ENCODE peak calls at places on chromosomes 3 and 15, in nine cellular contexts. D is sigmoid colon, W is left ventricle myocardium inferior, H is suprapubic skin, J is HL-60, L is A549, S is brain microvascular endothelial cell, C is HCT116, O is PC-3. R is an unnamed sample.

GRCh38 chr3:115713247-115713646 is 89.9 kb downstream of the GAP43 start:
- DNase-seq in D (no peak), W (no peak), H (no peak), J (no peak), L (no peak), S (no peak), C (no peak), O (no peak), R (no peak)

GRCh38 chr3:129558772-129559564 is 16.0 kb downstream of the H1-8 start:
- DNase-seq in D (no peak), W (no peak), H (no peak), J (peak; percentile 80), L (peak; percentile 34), S (no peak), C (no peak), O (no peak), R (no peak)

GRCh38 chr15:91456251-91456718 is 356.2 kb downstream of the SV2B start:
- DNase-seq in D (no peak), W (no peak), H (no peak), J (no peak), L (no peak), S (peak; percentile 48), C (no peak), O (peak; percentile 89), R (no peak)

GRCh38 chr3:97967966-97968365 is 4.3 kb downstream of the RIOX2 start:
- DNase-seq in D (no peak), W (no peak), H (no peak), J (no peak), L (no peak), S (no peak), C (no peak), O (no peak), R (no peak)

GRCh38 chr15:29815705-29816042 is 6.6 kb downstream of the TJP1 start:
- DNase-seq in D (no peak), W (no peak), H (no peak), J (no peak), L (no peak), S (no peak), C (no peak), O (no peak), R (no peak)

GRCh38 chr3:27293954-27294353 is 75.2 kb downstream of the NEK10 start:
- DNase-seq in D (no peak), W (no peak), H (no peak), J (no peak), L (no peak), S (no peak), C (no peak), O (peak; percentile 41), R (no peak)

GRCh38 chr3:64321747-64322146 is 96.5 kb upstream of the PRICKLE2 start:
- DNase-seq in D (no peak), W (no peak), H (no peak), J (no peak), L (peak; percentile 22), S (peak; percentile 87), C (no peak), O (peak; percentile 61), R (no peak)

GRCh38 chr15:85394552-85395333 is 14.3 kb downstream of the AKAP13 start:
- DNase-seq in D (no peak), W (no peak), H (no peak), J (no peak), L (no peak), S (no peak), C (no peak), O (peak; percentile 46), R (no peak)

GRCh38 chr3:32383136-32383711 is 8.4 kb upstream of the CMTM7 start:
- DNase-seq in D (no peak), W (no peak), H (no peak), J (no peak), L (no peak), S (no peak), C (no peak), O (no peak), R (no peak)

GRCh38 chr3:8561365-8561764 is 59.7 kb downstream of the LMCD1 start:
- DNase-seq in D (peak; percentile 64), W (peak; percentile 72), H (no peak), J (no peak), L (no peak), S (no peak), C (no peak), O (no peak), R (no peak)

GRCh38 chr15:89761009-89761831 is 10.2 kb upstream of the MESP1 start:
- DNase-seq in D (no peak), W (no peak), H (no peak), J (no peak), L (no peak), S (no peak), C (no peak), O (peak; percentile 93), R (no peak)

GRCh38 chr15:100111103-100112060 is 230.4 kb downstream of the ADAMTS17 start:
- DNase-seq in D (peak; percentile 80), W (peak; percentile 69), H (peak; percentile 78), J (peak; percentile 84), L (no peak), S (peak; percentile 76), C (peak; percentile 77), O (peak; percentile 85), R (no peak)

GRCh38 chr3:148736086-148736485 is 38.4 kb downstream of the AGTR1 start:
- DNase-seq in D (no peak), W (no peak), H (no peak), J (no peak), L (no peak), S (no peak), C (no peak), O (no peak), R (no peak)

GRCh38 chr3:59388555-59389280 is 338.9 kb upstream of the CFAP20DC start:
- DNase-seq in D (no peak), W (no peak), H (no peak), J (no peak), L (no peak), S (no peak), C (no peak), O (peak; percentile 67), R (no peak)

GRCh38 chr3:79019137-79019923 is 748.5 kb downstream of the ROBO1 start:
- DNase-seq in D (peak; percentile 93), W (peak; percentile 77), H (peak; percentile 87), J (no peak), L (peak; percentile 71), S (peak; percentile 90), C (no peak), O (peak; percentile 88), R (no peak)

GRCh38 chr15:50906954-50907865 is 1.3 kb upstream of the AP4E1 start:
- DNase-seq in D (no peak), W (no peak), H (no peak), J (no peak), L (no peak), S (no peak), C (no peak), O (peak; percentile 50), R (peak; percentile 9)

GRCh38 chr3:139979991-139980390 is 45.0 kb downstream of the CLSTN2 start:
- DNase-seq in D (no peak), W (no peak), H (no peak), J (no peak), L (no peak), S (no peak), C (no peak), O (no peak), R (no peak)

GRCh38 chr3:149752051-149752787 is at the start of gene COMMD2:
- DNase-seq in D (peak; percentile 90), W (peak; percentile 73), H (peak; percentile 86), J (peak; percentile 82), L (peak; percentile 82), S (peak; percentile 75), C (peak; percentile 97), O (peak; percentile 96), R (peak; percentile 28)
- TF ChIP-seq CTCF in D (no peak), W (peak; percentile 48), H (no peak), J (no peak), L (peak; percentile 44), S (peak; percentile 37), C (peak; percentile 55), O (peak; percentile 62), R (peak; percentile 38)

GRCh38 chr3:111103807-111104206 is 32.2 kb downstream of the NECTIN3 start:
- DNase-seq in D (no peak), W (no peak), H (no peak), J (no peak), L (no peak), S (peak; percentile 25), C (no peak), O (peak; percentile 17), R (no peak)
- H3K27ac ChIP-seq in D (no peak overlapping the region), W (no peak overlapping the region), H (no peak overlapping the region), J (no peak overlapping the region), L (no peak overlapping the region), S (no peak overlapping the region), C (no peak overlapping the region), O (no peak overlapping the region), R (no peak overlapping the region)

GRCh38 chr3:171183042-171183441 is 156.5 kb upstream of the SLC2A2 start:
- DNase-seq in D (no peak), W (no peak), H (no peak), J (no peak), L (peak; percentile 13), S (no peak), C (no peak), O (peak; percentile 65), R (no peak)
- TF ChIP-seq CTCF in D (no peak), W (no peak), H (no peak), J (no peak), L (peak; percentile 39), S (peak; percentile 50), C (peak; percentile 49), O (peak; percentile 70), R (no peak)

DNA sequence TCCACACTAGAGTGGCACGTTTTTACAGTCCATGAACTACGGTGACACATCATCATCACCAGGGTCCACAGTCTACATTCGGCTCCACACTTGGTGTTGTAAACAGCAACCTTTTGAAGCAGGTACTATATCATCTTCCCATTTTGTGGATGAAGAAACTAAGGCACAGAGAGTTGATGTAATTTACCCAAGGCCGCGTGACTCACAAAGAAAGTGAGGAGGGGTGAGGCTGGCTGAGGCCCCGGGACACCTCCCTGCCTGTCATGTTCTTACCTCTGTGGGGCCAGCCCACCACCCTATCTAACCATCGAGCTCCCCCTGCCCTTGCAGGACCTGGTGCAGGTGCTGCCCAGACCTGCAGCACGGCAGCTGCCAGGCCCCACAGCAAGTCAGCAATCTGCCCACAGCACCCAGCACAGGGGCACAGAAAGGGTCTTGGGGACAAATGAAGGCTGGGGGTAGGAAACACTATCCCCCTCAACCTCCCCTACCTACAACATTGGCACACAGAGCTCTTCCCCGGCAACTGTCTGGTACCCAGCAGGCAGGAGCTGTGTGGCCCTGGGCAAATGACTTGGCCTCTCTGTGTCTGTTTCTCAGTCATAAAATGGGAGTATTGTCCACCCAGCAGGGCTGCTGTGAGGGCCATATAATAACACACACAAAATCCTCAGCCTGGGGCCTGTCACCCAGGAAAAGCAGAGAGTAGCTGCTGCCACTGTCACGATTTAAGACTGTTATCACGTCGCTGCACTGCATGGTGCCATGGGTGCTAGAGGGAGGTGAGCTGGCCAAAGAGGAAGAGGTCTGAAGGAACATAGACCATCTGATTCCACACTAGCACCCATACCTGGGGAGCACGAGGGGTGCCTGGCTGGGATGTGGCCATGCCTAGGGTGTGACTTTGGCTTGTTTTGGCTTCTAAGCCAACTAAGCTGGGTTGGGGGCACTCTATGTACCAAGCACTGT is 115.1 kb downstream of the IQSEC1 start:
- DNase-seq in D (no peak), W (no peak), H (no peak), J (no peak), L (no peak), S (no peak), C (no peak), O (no peak), R (no peak)
- H3K27ac ChIP-seq in D (peak overlapping the region; percentile 77), W (peak overlapping the region; percentile 91), H (peak overlapping the region; percentile 60), J (no peak overlapping the region), L (no peak overlapping the region), S (no peak overlapping the region), C (no peak overlapping the region), O (no peak overlapping the region), R (peak overlapping the region; percentile 68)

GRCh38 chr3:127694467-127695215 is 21.9 kb downstream of the ABTB1 start:
- DNase-seq in D (no peak), W (peak; percentile 73), H (no peak), J (no peak), L (peak; percentile 60), S (no peak), C (peak; percentile 38), O (peak; percentile 72), R (no peak)
- TF ChIP-seq CTCF in D (peak; percentile 40), W (peak; percentile 68), H (no peak), J (peak; percentile 57), L (peak; percentile 34), S (peak; percentile 53), C (peak; percentile 49), O (peak; percentile 61), R (peak; percentile 31)